ENCODE peak calls at places on chromosomes 13 and 19, in five cellular contexts. J is activated gamma-delta T cell treated with Interleukin-2 at 50 U/mL for 16 hours, M is NT2/D1, E is memory B cell, X is psoas muscle. I is an unnamed sample.

GRCh38 chr19:56111601-56112312 is 9.3 kb downstream of the ZNF787 start:
- DNase-seq in M (no peak), E (peak), X (peak), J (peak), I (peak)

GRCh38 chr13:98253526-98253925 is 76.5 kb upstream of the RNF113B start:
- DNase-seq in X (no peak), J (no peak), E (no peak), M (no peak), I (no peak)

GRCh38 chr13:100547805-100548204 is 40.8 kb downstream of the GGACT start:
- DNase-seq in E (no peak), J (no peak), X (no peak), M (no peak), I (no peak)

GRCh38 chr19:6362351-6362801 is 1.0 kb downstream of the CLPP start:
- DNase-seq in J (peak), M (no peak), X (no peak), E (no peak), I (no peak)

GRCh38 chr19:32351807-32352630 is 6.6 kb downstream of the ZNF507 start:
- DNase-seq in M (no peak), X (no peak), E (no peak), J (no peak), I (no peak)

GRCh38 chr13:85665286-85665685 is 133.9 kb downstream of the SLITRK6 start:
- DNase-seq in X (no peak), J (no peak), M (no peak), E (no peak), I (peak)

GRCh38 chr19:50222691-50223438 is 19.4 kb downstream of the MYH14 start:
- DNase-seq in M (no peak), J (no peak), X (no peak), E (no peak), I (no peak)

GRCh38 chr19:7869453-7869909 is 4.7 kb downstream of the PRR36 start:
- DNase-seq in E (peak), X (peak), J (peak), M (peak), I (no peak)

GRCh38 chr19:5645409-5645808 is 22.5 kb downstream of the SAFB start:
- DNase-seq in E (no peak), J (no peak), X (no peak), M (no peak), I (no peak)

GRCh38 chr13:109209526-109209925 is 576.9 kb downstream of the IRS2 start:
- DNase-seq in M (no peak), J (no peak), X (no peak), E (no peak), I (no peak)

GRCh38 chr13:27980280-27980998 is 8.1 kb downstream of the URAD start:
- DNase-seq in E (no peak), J (no peak), M (no peak), X (no peak), I (no peak)

GRCh38 chr13:29594310-29594709 is 1.2 kb downstream of the SLC7A1 start:
- DNase-seq in E (peak), M (no peak), X (no peak), J (no peak), I (peak)

GRCh38 chr19:15374796-15375440 is 4.7 kb downstream of the AKAP8 start:
- DNase-seq in J (no peak), E (no peak), X (peak), M (no peak), I (no peak)

GRCh38 chr13:99311137-99311536 is 3.9 kb upstream of the GPR183 start:
- DNase-seq in M (no peak), J (no peak), X (no peak), E (no peak), I (no peak)

GRCh38 chr13:111158136-111158805 is 43.2 kb downstream of the ARHGEF7 start:
- DNase-seq in X (no peak), J (no peak), M (no peak), E (no peak), I (no peak)

GRCh38 chr13:24076124-24076523 is 84.4 kb upstream of the SPATA13 start:
- DNase-seq in E (no peak), M (no peak), J (no peak), X (no peak), I (no peak)